ENCODE peak calls at places on chromosomes 3 and 15, in four cellular contexts. Y, Q, U and P are unnamed samples. For H3K9me3, the result is how much of the 10 kb centered on the place peaks cover.

GRCh38 chr3:148551767-148552260 is 145.9 kb upstream of the AGTR1 start:
- DNase-seq in Y (no peak), Q (no peak), U (no peak), P (no peak)

GRCh38 chr3:16427309-16427965 is 86.1 kb downstream of the RFTN1 start:
- DNase-seq in Y (no peak), Q (peak), U (no peak), P (no peak)

GRCh38 chr3:10322355-10322715 is 1.4 kb upstream of the SEC13 start:
- DNase-seq in Y (no peak), Q (no peak), U (no peak), P (no peak)

GRCh38 chr3:124837730-124838186 is 49.4 kb downstream of the ITGB5 start:
- DNase-seq in Y (peak), Q (peak), U (no peak), P (no peak)

GRCh38 chr3:39065197-39065596 is 13.4 kb downstream of the WDR48 start:
- DNase-seq in Y (no peak), Q (no peak), U (no peak), P (no peak)

GRCh38 chr3:25907081-25907480 is 117.2 kb downstream of the OXSM start:
- DNase-seq in Y (no peak), Q (no peak), U (no peak), P (no peak)

GRCh38 chr3:72318504-72319201 is 529.6 kb downstream of the SHQ1 start:
- DNase-seq in Y (no peak), Q (no peak), U (no peak), P (no peak)

GRCh38 chr3:95049841-95050240 is 987.0 kb downstream of the NSUN3 start:
- DNase-seq in Y (no peak), Q (no peak), U (no peak), P (no peak)

GRCh38 chr15:29664406-29664805 is 157.9 kb downstream of the TJP1 start:
- DNase-seq in Y (no peak), Q (no peak), U (no peak), P (no peak)

GRCh38 chr3:159216295-159216694 is 414.4 kb downstream of the MFSD1 start:
- DNase-seq in Y (no peak), Q (no peak), U (no peak), P (no peak)
- H3K9me3 ChIP-seq in Y (under half), Q (under half), U (under half), P (under half)

GRCh38 chr3:194673761-194674160 is 1.8 kb upstream of the LSG1 start:
- DNase-seq in Y (no peak), Q (no peak), U (no peak), P (peak)

GRCh38 chr3:194675081-194675640 is 3.2 kb upstream of the LSG1 start:
- DNase-seq in Y (no peak), Q (no peak), U (no peak), P (no peak)

GRCh38 chr3:194671511-194671899 is 486 bp downstream of the LSG1 start:
- DNase-seq in Y (no peak), Q (no peak), U (no peak), P (no peak)

GRCh38 chr3:194672876-194673275 is 885 bp upstream of the LSG1 start:
- DNase-seq in Y (no peak), Q (no peak), U (no peak), P (no peak)

DNA sequence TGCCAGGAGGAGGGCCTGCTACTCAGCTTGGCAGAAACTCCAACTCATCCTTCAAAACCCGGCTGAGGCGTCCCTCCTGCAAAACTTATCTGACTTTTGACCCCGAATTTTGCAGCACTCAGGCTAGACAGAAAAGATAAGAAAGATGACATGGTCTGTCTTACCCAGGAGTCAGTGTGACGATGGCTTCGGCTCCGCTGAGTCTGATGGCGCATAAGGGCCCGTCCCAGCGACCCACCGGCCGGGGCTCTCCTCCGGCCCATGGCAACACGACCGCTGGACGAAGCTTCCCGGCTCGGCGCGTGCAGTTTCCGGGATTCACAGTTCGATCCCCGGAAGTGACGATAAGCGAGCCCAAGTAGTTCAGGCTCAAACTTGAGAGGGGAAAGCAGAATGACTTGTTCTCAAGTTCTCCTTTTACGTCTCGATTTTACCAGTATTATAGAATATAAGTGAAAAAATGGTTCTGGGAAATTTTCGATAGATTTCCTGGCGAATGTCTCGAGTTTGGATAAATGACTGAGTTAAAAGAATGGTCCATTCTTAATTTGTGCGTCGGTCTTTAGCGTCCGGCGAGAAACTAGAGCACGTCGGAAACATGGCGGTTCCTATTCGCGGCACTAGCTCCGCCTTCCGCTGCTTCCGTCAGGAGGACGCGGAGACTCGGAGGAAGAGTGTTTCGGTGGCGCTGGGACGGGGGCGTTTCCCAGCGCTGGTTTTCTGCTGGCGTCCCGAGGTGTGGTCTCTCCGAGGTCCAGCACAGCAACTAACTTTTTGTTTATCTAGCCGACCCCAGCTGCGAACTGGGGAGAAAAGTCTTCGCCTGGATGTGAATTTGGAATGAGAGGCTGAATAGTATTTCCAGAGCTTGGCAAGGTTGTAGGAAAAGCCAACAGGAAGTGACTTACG is at the start of gene LSG1:
- DNase-seq in Y (peak), Q (peak), U (peak), P (peak)
- TF ChIP-seq POLR2A in Y (peak), Q (peak), U (peak), P (no peak)

GRCh38 chr15:25228261-25228660 is 210.6 kb downstream of the UBE3A start:
- DNase-seq in Y (no peak), Q (no peak), U (no peak), P (no peak)
- H3K9me3 ChIP-seq in Y (under half), Q (under half), U (under half), P (under half)

GRCh38 chr15:90495067-90495466 is 34.7 kb upstream of the CRTC3 start:
- DNase-seq in Y (no peak), Q (no peak), U (no peak), P (no peak)

GRCh38 chr15:90501898-90502297 is 27.8 kb upstream of the CRTC3 start:
- DNase-seq in Y (no peak), Q (no peak), U (no peak), P (no peak)

GRCh38 chr15:90496791-90497190 is 32.9 kb upstream of the CRTC3 start:
- DNase-seq in Y (no peak), Q (no peak), U (no peak), P (no peak)

GRCh38 chr15:90497374-90497773 is 32.3 kb upstream of the CRTC3 start:
- DNase-seq in Y (no peak), Q (no peak), U (no peak), P (no peak)

GRCh38 chr15:90497912-90498311 is 31.8 kb upstream of the CRTC3 start:
- DNase-seq in Y (peak), Q (no peak), U (no peak), P (no peak)
- TF ChIP-seq POLR2A in Y (no peak), Q (no peak), U (no peak), P (no peak)